ENCODE peak calls at places on chromosomes 5 and 9, in four cellular contexts. O is esophagus muscularis mucosa, D is K562, B is A549. Y is an unnamed sample.

GRCh38 chr9:133713211-133713959 is 24.8 kb downstream of the SARDH start:
- DNase-seq in D (no peak), B (no peak), O (no peak), Y (no peak)

GRCh38 chr9:134585746-134586706 is 55.6 kb upstream of the COL5A1 start:
- DNase-seq in B (peak), D (no peak), O (peak), Y (no peak)

GRCh38 chr5:5179079-5179478 is 38.9 kb downstream of the ADAMTS16 start:
- DNase-seq in B (peak), D (no peak), O (peak), Y (no peak)

GRCh38 chr9:99828417-99829176 is 6.9 kb downstream of the NR4A3 start:
- DNase-seq in D (no peak), O (peak), B (no peak), Y (no peak)

GRCh38 chr9:136631038-136632000 is 31.4 kb upstream of the EGFL7 start:
- DNase-seq in B (peak), D (peak), O (no peak), Y (peak)

GRCh38 chr5:134525687-134526482 is 415 bp downstream of the JADE2 start:
- DNase-seq in B (peak), D (peak), O (no peak), Y (peak)

GRCh38 chr9:72538926-72539702 is 17.7 kb downstream of the TMC1 start:
- DNase-seq in B (no peak), O (no peak), D (no peak), Y (no peak)

GRCh38 chr5:96031811-96032261 is 70.2 kb upstream of the ELL2 start:
- DNase-seq in B (no peak), D (no peak), O (no peak), Y (no peak)

GRCh38 chr9:7785813-7786212 is 13.8 kb downstream of the DMAC1 start:
- DNase-seq in O (no peak), B (no peak), D (no peak), Y (no peak)

GRCh38 chr5:114050087-114050486 is 311.8 kb upstream of the KCNN2 start:
- DNase-seq in D (no peak), B (no peak), O (no peak), Y (no peak)

GRCh38 chr5:114053377-114053776 is 308.5 kb upstream of the KCNN2 start:
- DNase-seq in B (no peak), D (no peak), O (no peak), Y (no peak)

GRCh38 chr5:114055810-114056476 is 305.9 kb upstream of the KCNN2 start:
- DNase-seq in O (no peak), D (no peak), B (no peak), Y (no peak)

GRCh38 chr5:114055318-114055788 is 306.5 kb upstream of the KCNN2 start:
- DNase-seq in D (no peak), B (no peak), O (no peak), Y (peak)
- TF ChIP-seq EP300 in D (no peak), B (no peak), O (no peak), Y (no peak)

GRCh38 chr5:122683631-122684030 is 91.2 kb upstream of the SNX2 start:
- DNase-seq in B (no peak), O (no peak), D (no peak), Y (no peak)

DNA sequence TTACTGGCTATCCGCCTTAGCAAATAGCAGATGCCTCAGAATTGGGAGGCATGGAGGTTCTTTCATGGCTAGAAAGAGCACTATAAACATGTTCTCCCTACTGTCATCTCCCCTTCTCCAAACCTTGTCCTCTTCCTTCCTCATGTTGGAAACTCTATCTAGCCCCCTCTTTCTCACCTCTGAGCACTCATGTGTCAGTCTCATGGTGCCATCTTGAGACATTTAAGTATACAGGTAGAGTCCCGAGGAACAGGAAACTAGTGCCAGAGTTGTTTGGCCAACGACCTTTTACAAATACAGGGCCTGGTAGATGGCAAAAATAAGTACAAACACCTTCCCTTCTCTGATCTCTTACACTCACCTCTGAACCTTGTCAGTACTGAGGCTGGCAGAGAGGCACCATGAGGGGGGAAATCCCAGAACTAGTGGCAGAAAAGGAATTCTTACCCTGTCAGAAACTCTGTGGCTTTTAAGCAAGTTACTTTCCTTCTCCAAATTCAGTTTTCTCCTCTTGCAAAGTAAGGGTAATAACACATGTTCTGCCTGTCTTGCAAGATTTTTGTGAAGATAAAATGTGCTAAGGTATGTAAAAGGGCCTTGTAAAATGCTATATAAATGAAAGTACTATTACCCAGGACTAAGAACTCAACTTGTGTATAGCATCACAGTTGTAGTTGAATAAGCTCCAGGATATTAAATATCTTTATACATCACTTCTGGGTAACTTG is 94.1 kb upstream of the SNX2 start:
- DNase-seq in O (no peak), D (no peak), B (no peak), Y (no peak)
- TF ChIP-seq CTCF in O (no peak), D (no peak), B (no peak), Y (no peak)

GRCh38 chr9:115591584-115591984 is 473.6 kb upstream of the TNC start:
- DNase-seq in B (peak), O (no peak), D (peak), Y (peak)
- TF ChIP-seq EP300 in B (peak), O (no peak), D (no peak), Y (no peak)

GRCh38 chr9:5628530-5629311 is at the start of gene RIC1:
- DNase-seq in O (peak), B (peak), D (peak), Y (peak)
- TF ChIP-seq CTCF in O (no peak), B (no peak), D (no peak), Y (no peak)

GRCh38 chr9:86839522-86839921 is 107.8 kb downstream of the GAS1 start:
- DNase-seq in B (no peak), O (no peak), D (no peak), Y (no peak)

GRCh38 chr9:86838883-86839497 is 108.3 kb downstream of the GAS1 start:
- DNase-seq in D (no peak), B (no peak), O (no peak), Y (no peak)

GRCh38 chr9:86842573-86842972 is 104.7 kb downstream of the GAS1 start:
- DNase-seq in D (no peak), B (no peak), O (no peak), Y (no peak)

GRCh38 chr9:86837345-86837744 is 110.0 kb downstream of the GAS1 start:
- DNase-seq in O (no peak), D (no peak), B (no peak), Y (no peak)

GRCh38 chr9:86836797-86837196 is 110.5 kb downstream of the GAS1 start:
- DNase-seq in O (no peak), D (no peak), B (no peak), Y (no peak)
- TF ChIP-seq EP300 in O (no peak), D (no peak), B (no peak), Y (no peak)

GRCh38 chr9:91187965-91188344 is 173.8 kb downstream of the AUH start:
- DNase-seq in B (no peak), O (no peak), D (no peak), Y (no peak)
- TF ChIP-seq CTCF in B (no peak), O (no peak), D (no peak), Y (no peak)

DNA sequence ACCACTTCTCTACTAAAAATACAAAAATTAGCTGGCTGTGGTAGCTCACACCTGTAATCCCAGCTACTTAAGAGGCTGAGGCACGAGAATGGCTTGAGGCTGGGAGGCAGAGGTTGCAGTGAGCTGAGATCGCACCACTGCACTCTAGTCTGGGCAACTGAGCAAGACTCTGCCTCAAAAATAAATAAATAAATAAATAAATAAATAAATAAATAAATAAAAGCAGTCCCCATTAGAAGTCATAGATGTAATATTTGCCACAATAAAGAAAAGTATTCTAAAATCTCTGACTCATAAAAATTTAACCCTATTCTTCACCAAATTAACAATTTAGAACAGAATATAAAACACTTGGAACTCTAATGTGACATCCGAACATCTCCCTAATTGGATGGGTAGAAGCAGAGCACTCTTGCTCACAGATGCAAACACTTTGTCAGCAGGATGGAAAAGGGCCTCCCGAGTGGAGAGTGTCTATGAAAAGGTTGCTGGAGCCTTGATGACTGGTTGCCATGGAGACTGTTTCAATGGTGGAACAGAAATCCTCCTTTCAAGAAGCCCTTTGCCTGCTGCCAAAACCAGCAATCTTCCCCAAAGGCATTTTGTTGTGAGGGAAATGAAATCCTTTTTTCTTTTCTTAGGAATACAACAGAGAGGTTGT is 38.9 kb upstream of the TRAF1 start:
- DNase-seq in D (no peak), O (no peak), B (no peak), Y (no peak)
- TF ChIP-seq EP300 in D (no peak), O (no peak), B (no peak), Y (no peak)

GRCh38 chr5:9057406-9058000 is 488.4 kb downstream of the SEMA5A start:
- DNase-seq in D (no peak), O (peak), B (no peak), Y (no peak)
- TF ChIP-seq CTCF in D (no peak), O (no peak), B (no peak), Y (no peak)

Y was measured in stomach.